ENCODE peak calls at places on chromosome 20, in six cellular contexts. J is AG08395, S is left lobe of liver, C is HFFc6, T is renal cortical epithelial cell, U is retinal pigment epithelial cell. R is an unnamed sample.

GRCh38 chr20:35394271-35394670 is 17.5 kb downstream of the UQCC1 start:
- DNase-seq in J (no peak), S (no peak), C (no peak), T (peak), U (peak), R (no peak)

GRCh38 chr20:60087563-60088105 is 129.4 kb downstream of the CDH26 start:
- DNase-seq in J (no peak), S (no peak), C (no peak), T (no peak), U (no peak), R (no peak)

GRCh38 chr20:13101701-13102100 is 92.9 kb downstream of the SPTLC3 start:
- DNase-seq in J (peak), S (no peak), C (no peak), T (peak), U (peak), R (no peak)

GRCh38 chr20:63955281-63955845 is 853 bp downstream of the UCKL1 start:
- DNase-seq in J (peak), S (no peak), C (peak), T (peak), U (no peak), R (no peak)

GRCh38 chr20:58905236-58905635 is 52.7 kb downstream of the GNAS start:
- DNase-seq in J (peak), S (no peak), C (no peak), T (no peak), U (no peak), R (no peak)

GRCh38 chr20:39853050-39853449 is 836.0 kb downstream of the MAFB start:
- DNase-seq in J (no peak), S (no peak), C (no peak), T (no peak), U (no peak), R (no peak)

GRCh38 chr20:59783020-59784010 is 150.1 kb downstream of the SYCP2 start:
- DNase-seq in J (peak), S (peak), C (no peak), T (peak), U (peak), R (no peak)

GRCh38 chr20:64110411-64111068 is 3.2 kb upstream of the NPBWR2 start:
- DNase-seq in J (no peak), S (peak), C (no peak), T (no peak), U (no peak), R (no peak)

GRCh38 chr20:49508435-49509199 is 26.1 kb upstream of the KCNB1 start:
- DNase-seq in J (peak), S (no peak), C (peak), T (peak), U (no peak), R (no peak)

GRCh38 chr20:7856756-7857155 is 83.5 kb downstream of the HAO1 start:
- DNase-seq in J (peak), S (no peak), C (peak), T (peak), U (no peak), R (no peak)

R was measured in epithelial cell of proximal tubule.